ENCODE peak calls at places on chromosomes 7 and 10, in five cellular contexts. One of them, this sample, is unnamed.
A peak's percentile ranks its signal among the peaks of the same experiment; 100 is the strongest.

GRCh38 chr10:20457656-20458055 is 439.5 kb downstream of the NEBL start:
- DNase-seq in iPS DF 6.9: no peak
- DNase-seq in heart right ventricle: no peak
- DNase-seq in IMR-90: no peak
- DNase-seq in ovary: no peak
- DNase-seq in this sample: no peak

GRCh38 chr10:87546971-87547413 is 42.3 kb downstream of the MINPP1 start:
- DNase-seq in iPS DF 6.9: no peak
- DNase-seq in heart right ventricle: no peak
- DNase-seq in IMR-90: no peak
- DNase-seq in ovary: no peak
- DNase-seq in this sample: peak; percentile 35

GRCh38 chr7:101527844-101528667 is 101.0 kb downstream of the MYL10 start:
- DNase-seq in iPS DF 6.9: no peak
- DNase-seq in heart right ventricle: peak; percentile 21
- DNase-seq in IMR-90: peak; percentile 69
- DNase-seq in ovary: no peak
- DNase-seq in this sample: no peak

GRCh38 chr10:103758294-103758681 is 97.1 kb downstream of the SH3PXD2A start:
- DNase-seq in iPS DF 6.9: no peak
- DNase-seq in heart right ventricle: no peak
- DNase-seq in IMR-90: peak; percentile 86
- DNase-seq in ovary: no peak
- DNase-seq in this sample: peak; percentile 4

GRCh38 chr10:93876391-93876790 is 17.4 kb upstream of the SLC35G1 start:
- DNase-seq in iPS DF 6.9: no peak
- DNase-seq in heart right ventricle: no peak
- DNase-seq in IMR-90: peak; percentile 27
- DNase-seq in ovary: no peak
- DNase-seq in this sample: no peak

GRCh38 chr7:127983804-127984332 is 47.4 kb downstream of the LRRC4 start:
- DNase-seq in iPS DF 6.9: no peak
- DNase-seq in heart right ventricle: no peak
- DNase-seq in IMR-90: peak; percentile 24
- DNase-seq in ovary: no peak
- DNase-seq in this sample: no peak

GRCh38 chr10:110916554-110917346 is 2.2 kb downstream of the BBIP1 start:
- DNase-seq in iPS DF 6.9: no peak
- DNase-seq in heart right ventricle: no peak
- DNase-seq in IMR-90: peak; percentile 87
- DNase-seq in ovary: no peak
- DNase-seq in this sample: no peak

GRCh38 chr7:77309714-77310220 is 106.4 kb downstream of the GSAP start:
- DNase-seq in iPS DF 6.9: no peak
- DNase-seq in heart right ventricle: no peak
- DNase-seq in IMR-90: no peak
- DNase-seq in ovary: no peak
- DNase-seq in this sample: no peak

GRCh38 chr10:24432478-24433416 is 223.8 kb downstream of the KIAA1217 start:
- DNase-seq in iPS DF 6.9: no peak
- DNase-seq in heart right ventricle: no peak
- DNase-seq in IMR-90: peak; percentile 24
- DNase-seq in ovary: no peak
- DNase-seq in this sample: no peak

GRCh38 chr10:43949351-43949750 is 300.7 kb upstream of the ZNF32 start:
- DNase-seq in iPS DF 6.9: no peak
- DNase-seq in heart right ventricle: no peak
- DNase-seq in IMR-90: no peak
- DNase-seq in ovary: no peak
- DNase-seq in this sample: no peak

GRCh38 chr7:12490105-12490688 is 80.3 kb upstream of the SCIN start:
- DNase-seq in iPS DF 6.9: no peak
- DNase-seq in heart right ventricle: no peak
- DNase-seq in IMR-90: peak; percentile 36
- DNase-seq in ovary: no peak
- DNase-seq in this sample: no peak

GRCh38 chr10:72088879-72089585 is 681 bp upstream of the SPOCK2 start:
- DNase-seq in iPS DF 6.9: no peak
- DNase-seq in heart right ventricle: no peak
- DNase-seq in IMR-90: no peak
- DNase-seq in ovary: no peak
- DNase-seq in this sample: peak; percentile 88

GRCh38 chr10:102642553-102643345 is 1.5 kb upstream of the TRIM8 start:
- DNase-seq in iPS DF 6.9: no peak
- DNase-seq in heart right ventricle: peak; percentile 63
- DNase-seq in IMR-90: peak; percentile 56
- DNase-seq in ovary: peak; percentile 64
- DNase-seq in this sample: peak; percentile 68

GRCh38 chr7:3301831-3302618 is 973 bp downstream of the SDK1 start:
- DNase-seq in iPS DF 6.9: no peak
- DNase-seq in heart right ventricle: no peak
- DNase-seq in IMR-90: peak; percentile 29
- DNase-seq in ovary: no peak
- DNase-seq in this sample: no peak

GRCh38 chr10:50506861-50507573 is 116.7 kb downstream of the SGMS1 start:
- DNase-seq in iPS DF 6.9: no peak
- DNase-seq in heart right ventricle: no peak
- DNase-seq in IMR-90: no peak
- DNase-seq in ovary: peak; percentile 36
- DNase-seq in this sample: no peak

GRCh38 chr7:127988743-127989142 is 42.5 kb downstream of the LRRC4 start:
- DNase-seq in iPS DF 6.9: no peak
- DNase-seq in heart right ventricle: no peak
- DNase-seq in IMR-90: peak; percentile 19
- DNase-seq in ovary: no peak
- DNase-seq in this sample: no peak

GRCh38 chr10:119538632-119539358 is 3.7 kb downstream of the RGS10 start:
- DNase-seq in iPS DF 6.9: no peak
- DNase-seq in heart right ventricle: no peak
- DNase-seq in IMR-90: no peak
- DNase-seq in ovary: no peak
- DNase-seq in this sample: no peak

GRCh38 chr10:98242823-98243222 is 25.2 kb downstream of the LOXL4 start:
- DNase-seq in iPS DF 6.9: no peak
- DNase-seq in heart right ventricle: no peak
- DNase-seq in IMR-90: peak; percentile 56
- DNase-seq in ovary: no peak
- DNase-seq in this sample: no peak

GRCh38 chr10:98238391-98238790 is 29.6 kb downstream of the LOXL4 start:
- DNase-seq in iPS DF 6.9: no peak
- DNase-seq in heart right ventricle: no peak
- DNase-seq in IMR-90: no peak
- DNase-seq in ovary: no peak
- DNase-seq in this sample: no peak

GRCh38 chr10:98244586-98244985 is 23.4 kb downstream of the LOXL4 start:
- DNase-seq in iPS DF 6.9: no peak
- DNase-seq in heart right ventricle: no peak
- DNase-seq in IMR-90: no peak
- DNase-seq in ovary: no peak
- DNase-seq in this sample: peak; percentile 53

GRCh38 chr10:98236866-98237265 is 31.1 kb downstream of the LOXL4 start:
- DNase-seq in iPS DF 6.9: no peak
- DNase-seq in heart right ventricle: no peak
- DNase-seq in IMR-90: no peak
- DNase-seq in ovary: no peak
- DNase-seq in this sample: no peak

DNA sequence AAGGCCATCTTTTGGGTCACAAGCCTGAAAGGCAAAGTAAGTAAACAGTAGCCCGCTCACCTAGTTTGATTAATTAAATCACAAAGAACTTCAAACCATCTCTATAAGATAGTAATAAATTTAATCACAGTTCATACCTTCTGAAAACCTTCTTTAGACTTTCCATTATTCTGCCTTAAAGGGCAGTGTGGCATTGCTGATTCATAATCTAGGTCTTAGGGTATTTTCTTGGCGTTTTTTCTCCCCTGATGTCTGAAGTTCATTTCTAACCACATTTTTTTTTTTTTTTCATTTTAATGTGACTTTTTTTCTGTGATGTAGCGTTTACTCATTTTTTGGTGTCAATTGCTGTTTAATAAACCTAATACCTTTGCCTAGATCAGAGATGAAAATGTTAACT is 27.5 kb downstream of the LOXL4 start:
- DNase-seq in iPS DF 6.9: no peak
- DNase-seq in heart right ventricle: no peak
- DNase-seq in IMR-90: no peak
- DNase-seq in ovary: no peak
- DNase-seq in this sample: no peak
- H3K36me3 ChIP-seq in iPS DF 6.9: no peaks in the 10 kb centered on the region
- H3K36me3 ChIP-seq in heart right ventricle: peaks cover 99% of the 10 kb centered on the region
- H3K36me3 ChIP-seq in IMR-90: peaks cover 14% of the 10 kb centered on the region
- H3K36me3 ChIP-seq in ovary: no peaks in the 10 kb centered on the region
- H3K36me3 ChIP-seq in this sample: peaks cover 46% of the 10 kb centered on the region

DNA sequence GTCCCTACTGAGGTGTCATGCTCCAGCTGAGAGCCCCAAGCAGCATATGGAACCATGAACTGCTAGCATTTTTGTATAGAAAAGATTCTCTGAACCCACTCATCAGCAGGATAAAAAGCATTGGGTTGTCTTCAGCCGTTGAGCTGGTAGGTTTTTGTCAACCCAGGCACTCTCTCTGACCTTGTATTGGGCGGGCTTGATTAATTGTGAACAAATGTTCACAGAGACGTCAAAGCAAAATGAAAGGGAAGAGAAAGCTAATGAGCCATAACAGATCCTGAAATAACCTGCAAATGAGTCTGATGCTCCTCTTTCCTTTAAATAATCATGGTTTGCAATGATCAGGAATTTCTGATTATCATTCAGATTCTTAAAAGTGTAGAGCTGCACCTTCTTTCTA is 924.6 kb upstream of the CELF2 start:
- DNase-seq in iPS DF 6.9: no peak
- DNase-seq in heart right ventricle: no peak
- DNase-seq in IMR-90: no peak
- DNase-seq in ovary: no peak
- DNase-seq in this sample: no peak
- H3K36me3 ChIP-seq in iPS DF 6.9: no peaks in the 10 kb centered on the region
- H3K36me3 ChIP-seq in heart right ventricle: no peaks in the 10 kb centered on the region
- H3K36me3 ChIP-seq in IMR-90: no peaks in the 10 kb centered on the region
- H3K36me3 ChIP-seq in ovary: no peaks in the 10 kb centered on the region
- H3K36me3 ChIP-seq in this sample: no peaks in the 10 kb centered on the region

GRCh38 chr7:76056241-76056640 is 8.3 kb downstream of the MDH2 start:
- DNase-seq in iPS DF 6.9: no peak
- DNase-seq in heart right ventricle: no peak
- DNase-seq in IMR-90: no peak
- DNase-seq in ovary: no peak
- DNase-seq in this sample: no peak
- H3K36me3 ChIP-seq in iPS DF 6.9: peaks cover 39% of the 10 kb centered on the region
- H3K36me3 ChIP-seq in heart right ventricle: peaks cover 75% of the 10 kb centered on the region
- H3K36me3 ChIP-seq in IMR-90: peaks cover 50% of the 10 kb centered on the region
- H3K36me3 ChIP-seq in ovary: no peaks in the 10 kb centered on the region
- H3K36me3 ChIP-seq in this sample: peaks cover 8% of the 10 kb centered on the region

GRCh38 chr7:73544678-73545077 is 12.8 kb downstream of the BCL7B start:
- DNase-seq in iPS DF 6.9: no peak
- DNase-seq in heart right ventricle: no peak
- DNase-seq in IMR-90: no peak
- DNase-seq in ovary: no peak
- DNase-seq in this sample: no peak
- H3K36me3 ChIP-seq in iPS DF 6.9: peaks cover 3% of the 10 kb centered on the region
- H3K36me3 ChIP-seq in heart right ventricle: peaks cover 94% of the 10 kb centered on the region
- H3K36me3 ChIP-seq in IMR-90: peaks cover 38% of the 10 kb centered on the region
- H3K36me3 ChIP-seq in ovary: peaks cover under 1% of the 10 kb centered on the region
- H3K36me3 ChIP-seq in this sample: peaks cover 77% of the 10 kb centered on the region

DNA sequence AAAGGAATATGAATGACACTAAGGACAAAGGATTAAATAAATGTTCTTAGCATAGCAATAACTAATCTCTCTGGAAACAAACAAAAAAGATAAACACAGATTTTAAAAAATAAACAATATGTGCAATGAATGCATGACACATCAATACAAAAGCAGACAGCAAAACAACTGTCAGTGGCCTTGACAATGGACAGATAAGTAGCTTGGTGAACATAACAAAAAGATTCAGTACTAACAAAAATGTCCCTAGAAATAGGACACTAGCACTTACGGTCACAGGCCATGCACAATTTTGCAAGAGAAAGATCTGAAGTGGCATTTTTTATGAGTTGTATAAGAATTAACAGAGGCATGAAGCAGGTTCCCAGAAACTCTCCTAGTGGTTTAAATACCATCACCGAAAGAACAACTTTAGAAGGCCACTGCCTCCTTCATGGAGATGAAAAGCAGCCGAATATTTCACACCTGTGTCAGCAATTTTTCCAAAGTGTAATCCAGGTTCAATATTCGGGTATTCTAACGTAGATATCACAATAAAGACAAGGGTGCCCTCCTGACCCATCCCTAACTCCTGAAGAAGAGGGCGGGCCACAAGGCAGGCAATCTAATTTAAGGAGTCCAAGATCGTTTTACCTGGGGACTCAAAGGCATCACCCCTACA is 231.3 kb upstream of the MKLN1 start:
- DNase-seq in iPS DF 6.9: no peak
- DNase-seq in heart right ventricle: no peak
- DNase-seq in IMR-90: no peak
- DNase-seq in ovary: no peak
- DNase-seq in this sample: no peak
- H3K36me3 ChIP-seq in iPS DF 6.9: no peaks in the 10 kb centered on the region
- H3K36me3 ChIP-seq in heart right ventricle: peaks cover 30% of the 10 kb centered on the region
- H3K36me3 ChIP-seq in IMR-90: peaks cover 13% of the 10 kb centered on the region
- H3K36me3 ChIP-seq in ovary: no peaks in the 10 kb centered on the region
- H3K36me3 ChIP-seq in this sample: peaks cover 49% of the 10 kb centered on the region

GRCh38 chr10:132299381-132300336 is 8.1 kb downstream of the STK32C start:
- DNase-seq in iPS DF 6.9: no peak
- DNase-seq in heart right ventricle: no peak
- DNase-seq in IMR-90: no peak
- DNase-seq in ovary: no peak
- DNase-seq in this sample: no peak
- H3K36me3 ChIP-seq in iPS DF 6.9: no peaks in the 10 kb centered on the region
- H3K36me3 ChIP-seq in heart right ventricle: no peaks in the 10 kb centered on the region
- H3K36me3 ChIP-seq in IMR-90: no peaks in the 10 kb centered on the region
- H3K36me3 ChIP-seq in ovary: no peaks in the 10 kb centered on the region
- H3K36me3 ChIP-seq in this sample: no peaks in the 10 kb centered on the region

DNA sequence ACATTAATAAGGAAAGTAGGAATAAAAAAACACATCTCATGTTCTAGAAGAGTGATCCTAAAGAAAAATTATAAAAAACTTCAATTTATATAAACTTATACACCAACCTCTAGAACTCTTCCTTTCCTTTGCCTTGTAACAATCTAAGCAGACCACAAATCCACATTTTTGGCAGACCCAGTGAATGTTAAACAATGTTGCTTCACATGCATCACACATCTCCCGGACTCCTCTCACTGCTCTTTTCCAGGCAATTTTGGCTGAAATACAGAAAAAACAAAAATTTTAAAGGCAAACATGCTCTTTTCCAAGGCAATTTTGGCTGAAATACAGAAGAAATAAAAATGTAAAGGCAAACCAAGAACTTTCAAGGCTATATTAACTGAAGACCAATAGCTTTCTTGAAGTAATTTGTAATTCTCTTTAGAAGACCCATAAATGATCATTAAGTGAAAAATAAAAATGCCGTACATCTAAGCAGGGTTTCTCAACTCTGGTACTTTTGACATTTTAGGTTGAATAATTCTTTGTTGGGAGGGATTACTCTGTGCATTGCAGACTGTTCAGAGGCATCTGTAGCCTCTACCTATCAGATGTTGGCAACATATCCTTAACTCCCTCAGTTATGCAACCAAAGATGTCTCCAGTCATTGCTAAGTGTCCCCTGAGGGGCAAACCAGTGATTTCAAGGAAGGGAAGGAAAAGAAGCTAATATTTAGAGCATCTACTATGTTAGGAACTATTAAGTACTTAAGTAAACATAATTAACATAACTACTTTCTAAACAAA is 64.4 kb downstream of the NRBF2 start:
- DNase-seq in iPS DF 6.9: no peak
- DNase-seq in heart right ventricle: no peak
- DNase-seq in IMR-90: peak; percentile 93
- DNase-seq in ovary: no peak
- DNase-seq in this sample: no peak
- H3K36me3 ChIP-seq in iPS DF 6.9: peaks cover 7% of the 10 kb centered on the region
- H3K36me3 ChIP-seq in heart right ventricle: peaks cover 92% of the 10 kb centered on the region
- H3K36me3 ChIP-seq in IMR-90: peaks cover 14% of the 10 kb centered on the region
- H3K36me3 ChIP-seq in ovary: no peaks in the 10 kb centered on the region
- H3K36me3 ChIP-seq in this sample: peaks cover 6% of the 10 kb centered on the region